ENCODE peak calls at places on chromosomes 12 and 14, in eight cellular contexts. B is GM13976, Y is AG10803, M is cardiac muscle cell, V is HCT116, W is astrocyte, K is HepG2, E is suprapubic skin. T is an unnamed sample.
A peak's percentile ranks its signal among the peaks of the same experiment; 100 is the strongest.

GRCh38 chr14:28596336-28596735 is 170.3 kb upstream of the FOXG1 start:
- DNase-seq in E (no peak), W (peak; percentile 59), V (no peak), K (no peak), M (peak; percentile 74), B (no peak), Y (no peak), T (no peak)

GRCh38 chr12:58359084-58359483 is 417.7 kb downstream of the ATP23 start:
- DNase-seq in V (no peak), B (no peak), E (no peak), W (no peak), K (no peak), Y (peak; percentile 69), M (peak; percentile 22), T (no peak)

GRCh38 chr12:31234955-31235867 is 90.7 kb downstream of the SINHCAF start:
- DNase-seq in Y (peak; percentile 35), M (peak; percentile 62), E (no peak), K (peak; percentile 7), B (no peak), V (peak; percentile 18), W (peak; percentile 36), T (no peak)

GRCh38 chr14:106390401-106390800 is 864.0 kb downstream of the TMEM121 start:
- DNase-seq in B (no peak), V (no peak), W (no peak), E (no peak), K (no peak), M (no peak), Y (no peak), T (no peak)

GRCh38 chr12:118922405-118922804 is 58.9 kb upstream of the SRRM4 start:
- DNase-seq in E (no peak), B (no peak), Y (no peak), W (no peak), M (no peak), V (no peak), K (no peak), T (no peak)

GRCh38 chr14:101689039-101689501 is 72.4 kb upstream of the PPP2R5C start:
- DNase-seq in B (no peak), K (no peak), E (no peak), W (no peak), Y (no peak), V (no peak), M (no peak), T (no peak)

GRCh38 chr12:24752763-24753462 is 196.0 kb downstream of the BCAT1 start:
- DNase-seq in M (no peak), B (no peak), Y (no peak), K (peak; percentile 65), E (no peak), V (no peak), W (no peak), T (no peak)

GRCh38 chr12:106108187-106108816 is 30.5 kb downstream of the NUAK1 start:
- DNase-seq in Y (peak; percentile 68), E (no peak), B (no peak), K (no peak), V (no peak), M (peak; percentile 91), W (peak; percentile 85), T (no peak)

GRCh38 chr14:61927015-61927414 is 164.8 kb downstream of the SNAPC1 start:
- DNase-seq in M (no peak), B (no peak), K (no peak), E (no peak), Y (peak; percentile 44), V (no peak), W (peak; percentile 73), T (no peak)

GRCh38 chr12:6265038-6265405 is 45.5 kb upstream of the PLEKHG6 start:
- DNase-seq in E (no peak), Y (no peak), K (no peak), B (no peak), V (no peak), W (no peak), M (no peak), T (no peak)

GRCh38 chr14:79542121-79542520 is 669.2 kb downstream of the DIO2 start:
- DNase-seq in M (peak; percentile 18), B (no peak), Y (no peak), V (no peak), W (peak; percentile 54), E (no peak), K (no peak), T (no peak)

GRCh38 chr12:75878382-75878720 is 153.2 kb downstream of the PHLDA1 start:
- DNase-seq in E (no peak), W (no peak), B (no peak), Y (peak; percentile 47), V (no peak), M (peak; percentile 82), K (no peak), T (no peak)

GRCh38 chr12:6938353-6939186 is 5.0 kb upstream of the RNU7-1 start:
- DNase-seq in K (no peak), V (no peak), Y (no peak), B (no peak), E (no peak), W (no peak), M (no peak), T (no peak)

GRCh38 chr14:89973234-89973823 is 17.6 kb downstream of the TDP1 start:
- DNase-seq in M (peak; percentile 82), B (peak; percentile 61), K (peak; percentile 56), W (peak; percentile 36), Y (peak; percentile 72), V (peak; percentile 35), E (no peak), T (peak; percentile 30)

DNA sequence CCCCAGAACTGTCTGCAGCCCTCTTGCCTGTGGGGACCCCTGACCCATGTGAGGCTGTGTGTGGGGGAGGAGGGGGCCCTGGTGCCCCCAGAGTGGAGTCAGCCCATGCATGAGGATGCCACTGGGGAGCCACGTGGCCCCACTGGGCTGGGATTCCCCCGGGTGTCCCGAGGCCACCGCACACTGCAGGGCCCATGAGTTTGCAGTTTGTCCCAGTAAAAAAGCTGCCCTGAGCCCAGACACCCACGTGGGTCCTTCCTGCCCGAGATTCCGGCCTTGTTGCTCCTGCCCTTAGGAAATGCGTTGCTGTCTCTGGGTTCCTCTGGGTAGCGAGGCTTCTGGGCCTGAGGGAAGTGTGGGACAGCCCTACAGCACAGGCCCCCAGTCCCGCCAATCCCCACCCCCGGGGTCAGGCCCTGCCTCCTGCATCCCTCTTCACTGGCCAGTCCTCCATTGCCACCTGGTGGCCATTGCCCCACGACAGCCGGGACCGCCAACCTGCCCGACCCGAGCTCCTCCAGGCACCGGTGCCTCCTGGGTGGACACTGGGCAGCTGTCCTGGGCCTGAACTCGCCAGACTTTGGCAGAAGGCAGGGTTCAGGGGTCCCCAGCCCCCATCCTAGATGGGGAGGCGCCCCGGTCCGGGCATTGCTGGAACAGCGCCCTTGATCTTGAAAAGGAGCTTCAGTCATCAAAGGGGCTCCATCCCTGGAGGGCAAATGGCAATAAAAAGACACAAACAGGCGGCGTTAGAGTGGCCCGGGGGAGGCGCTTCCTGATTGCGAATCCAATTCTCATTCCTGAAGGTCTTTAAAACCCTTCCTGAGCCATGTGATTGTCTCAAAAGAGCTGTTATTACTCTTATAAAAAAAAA is 15.6 kb upstream of the C14orf180 start:
- DNase-seq in Y (peak; percentile 33), M (peak; percentile 63), K (peak; percentile 18), V (peak; percentile 51), W (no peak), E (no peak), B (peak; percentile 92), T (peak; percentile 60)
- TF ChIP-seq CTCF in Y (peak; percentile 66), M (peak; percentile 82), K (peak; percentile 92), V (peak; percentile 89), W (peak; percentile 41), E (peak; percentile 51), B (peak; percentile 73), T (peak; percentile 75)

GRCh38 chr12:45170456-45171042 is 45.3 kb upstream of the ANO6 start:
- DNase-seq in M (peak; percentile 86), V (peak; percentile 62), K (peak; percentile 62), E (no peak), B (peak; percentile 70), Y (peak; percentile 75), W (peak; percentile 45), T (peak; percentile 64)
- TF ChIP-seq CTCF in M (peak; percentile 96), V (peak; percentile 90), K (peak; percentile 86), E (peak; percentile 58), B (peak; percentile 91), Y (peak; percentile 98), W (peak; percentile 87), T (peak; percentile 89)

DNA sequence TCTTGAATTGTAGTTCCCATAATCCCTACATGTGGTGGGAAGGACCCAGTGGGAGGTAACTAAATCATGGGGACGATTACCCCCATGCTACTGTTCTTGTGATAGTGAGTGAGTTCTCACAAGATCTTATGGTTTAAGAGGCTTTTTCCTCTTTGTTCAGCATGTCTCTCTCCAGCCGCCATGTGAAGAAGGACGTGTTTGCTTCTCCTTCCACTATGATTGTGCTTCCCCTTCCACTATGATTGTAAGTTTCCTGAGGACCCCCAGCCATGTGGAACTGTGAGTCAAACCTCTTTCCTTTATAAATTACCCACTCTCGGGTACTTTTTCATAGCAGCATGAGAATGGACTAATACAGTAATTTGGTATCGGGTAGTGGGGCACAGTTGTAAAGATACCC is 97.3 kb downstream of the PPP1R12A start:
- DNase-seq in Y (no peak), E (no peak), B (no peak), V (no peak), M (no peak), K (no peak), W (no peak), T (no peak)
- TF ChIP-seq CTCF in Y (no peak), E (no peak), B (no peak), V (no peak), M (no peak), K (no peak), W (no peak), T (no peak)

DNA sequence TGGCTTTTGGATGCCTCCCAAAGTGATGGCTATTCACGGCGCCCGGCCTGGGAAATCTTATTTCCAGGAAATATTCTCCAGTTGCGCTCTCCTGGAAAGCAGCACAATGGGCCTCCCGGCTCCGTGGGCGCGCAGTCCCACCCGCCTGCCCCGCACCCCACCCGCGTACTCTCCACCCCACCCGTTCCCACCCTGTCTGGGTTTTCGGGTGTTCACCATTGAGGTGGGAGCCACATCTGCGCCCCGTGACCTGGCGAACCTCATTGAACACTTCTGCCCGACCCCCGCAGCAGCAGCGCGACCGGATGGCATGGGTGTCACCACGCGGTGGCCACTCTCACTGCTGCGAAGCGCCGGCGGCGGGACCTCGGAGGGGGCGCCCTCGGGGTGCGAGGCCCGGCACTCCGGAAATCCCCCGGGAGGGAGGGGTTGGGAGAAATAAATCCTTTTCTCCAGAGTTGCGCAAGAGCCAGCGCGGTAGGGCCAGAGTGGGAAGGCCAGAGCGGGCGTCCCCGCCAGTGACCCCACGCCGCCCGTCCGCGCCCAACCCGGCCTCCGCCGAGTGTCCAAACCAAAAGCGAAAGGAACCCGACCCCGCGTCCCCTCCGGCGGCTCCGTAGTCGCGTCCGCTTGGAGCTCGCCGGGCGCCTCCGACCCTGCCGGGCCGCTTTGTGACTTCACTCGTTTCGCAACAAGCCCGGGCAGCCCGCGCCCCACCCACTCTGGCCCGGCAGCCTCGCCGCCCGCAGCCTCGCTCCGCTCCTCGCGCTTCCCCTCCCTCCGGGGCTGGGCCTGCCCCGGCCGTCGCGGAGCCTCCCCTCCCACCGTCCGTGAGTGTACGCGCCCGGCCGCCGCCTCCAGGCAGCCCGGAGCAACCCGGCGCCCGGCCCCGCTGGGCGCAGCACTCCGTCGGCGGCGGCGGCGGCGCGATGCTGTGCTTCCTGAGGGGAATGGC is at the start of gene DRAM1:
- DNase-seq in W (peak; percentile 78), Y (peak; percentile 93), M (peak; percentile 95), K (peak; percentile 79), V (peak; percentile 56), B (peak; percentile 92), E (peak; percentile 95), T (peak; percentile 82)
- TF ChIP-seq CTCF in W (no peak), Y (no peak), M (no peak), K (peak; percentile 65), V (no peak), B (peak; percentile 29), E (no peak), T (peak; percentile 20)